ENCODE peak calls at places on chromosomes 11 and 22, in seven cellular contexts. G is CD8-positive, alpha-beta memory T cell; E is cardiac muscle cell; R is colonic mucosa; Q is esophagus squamous epithelium; N is lower lobe of right lung; P is dorsolateral prefrontal cortex. Z is an unnamed sample.

GRCh38 chr11:105181100-105181499 is 41.5 kb upstream of the CARD18 start:
- DNase-seq in G (no peak), E (peak; percentile 22), R (no peak), Q (no peak), N (no peak), P (no peak), Z (no peak)

GRCh38 chr11:33618363-33618735 is 82.3 kb downstream of the C11orf91 start:
- DNase-seq in G (no peak), E (no peak), R (no peak), Q (no peak), N (no peak), P (peak; percentile 57), Z (no peak)

GRCh38 chr11:62593434-62594044 is 2.2 kb upstream of the TUT1 start:
- DNase-seq in G (peak; percentile 65), E (peak; percentile 81), R (peak; percentile 88), Q (no peak), N (peak; percentile 90), P (peak; percentile 20), Z (peak; percentile 56)

GRCh38 chr11:66332371-66333219 is 3.6 kb downstream of the RIN1 start:
- DNase-seq in G (no peak), E (no peak), R (no peak), Q (no peak), N (peak; percentile 17), P (no peak), Z (no peak)

GRCh38 chr11:117986981-117987495 is 844 bp downstream of the IL10RA start:
- DNase-seq in G (no peak), E (no peak), R (no peak), Q (no peak), N (no peak), P (no peak), Z (peak; percentile 83)

GRCh38 chr11:81345609-81346008 is 1388.1 kb downstream of the FAM181B start:
- DNase-seq in G (no peak), E (no peak), R (no peak), Q (no peak), N (no peak), P (no peak), Z (no peak)

GRCh38 chr11:132817387-132817786 is 714.9 kb downstream of the OPCML start:
- DNase-seq in G (no peak), E (no peak), R (no peak), Q (no peak), N (no peak), P (no peak), Z (no peak)

GRCh38 chr11:69912911-69913451 is 93.8 kb upstream of the FGF3 start:
- DNase-seq in G (no peak), E (no peak), R (no peak), Q (no peak), N (peak; percentile 41), P (no peak), Z (no peak)

GRCh38 chr22:38504731-38505594 is 1.1 kb downstream of the DDX17 start:
- DNase-seq in G (peak; percentile 40), E (peak; percentile 32), R (peak; percentile 43), Q (no peak), N (peak; percentile 80), P (no peak), Z (peak; percentile 44)

GRCh38 chr22:44340271-44341239 is 27.8 kb upstream of the SHISAL1 start:
- DNase-seq in G (no peak), E (no peak), R (no peak), Q (no peak), N (no peak), P (peak; percentile 79), Z (no peak)

GRCh38 chr11:62984451-62984991 is at the start of gene SLC22A6:
- DNase-seq in G (no peak), E (no peak), R (no peak), Q (no peak), N (no peak), P (no peak), Z (no peak)

GRCh38 chr11:61297741-61298140 is 2.6 kb upstream of the VWCE start:
- DNase-seq in G (no peak), E (no peak), R (no peak), Q (no peak), N (no peak), P (no peak), Z (no peak)

GRCh38 chr22:17239156-17239701 is 20.0 kb upstream of the ADA2 start:
- DNase-seq in G (no peak), E (no peak), R (no peak), Q (no peak), N (peak; percentile 22), P (no peak), Z (no peak)

GRCh38 chr11:108870373-108871020 is 205.6 kb downstream of the DDX10 start:
- DNase-seq in G (no peak), E (no peak), R (no peak), Q (no peak), N (no peak), P (no peak), Z (no peak)

GRCh38 chr11:69615545-69616278 is 25.2 kb upstream of the CCND1 start:
- DNase-seq in G (no peak), E (no peak), R (no peak), Q (no peak), N (no peak), P (no peak), Z (no peak)

GRCh38 chr22:20453222-20453621 is 15.6 kb upstream of the SCARF2 start:
- DNase-seq in G (no peak), E (no peak), R (no peak), Q (no peak), N (no peak), P (no peak), Z (no peak)

GRCh38 chr22:31075961-31076360 is 5.2 kb upstream of the SMTN start:
- DNase-seq in G (no peak), E (no peak), R (peak; percentile 72), Q (no peak), N (peak; percentile 69), P (no peak), Z (no peak)

DNA sequence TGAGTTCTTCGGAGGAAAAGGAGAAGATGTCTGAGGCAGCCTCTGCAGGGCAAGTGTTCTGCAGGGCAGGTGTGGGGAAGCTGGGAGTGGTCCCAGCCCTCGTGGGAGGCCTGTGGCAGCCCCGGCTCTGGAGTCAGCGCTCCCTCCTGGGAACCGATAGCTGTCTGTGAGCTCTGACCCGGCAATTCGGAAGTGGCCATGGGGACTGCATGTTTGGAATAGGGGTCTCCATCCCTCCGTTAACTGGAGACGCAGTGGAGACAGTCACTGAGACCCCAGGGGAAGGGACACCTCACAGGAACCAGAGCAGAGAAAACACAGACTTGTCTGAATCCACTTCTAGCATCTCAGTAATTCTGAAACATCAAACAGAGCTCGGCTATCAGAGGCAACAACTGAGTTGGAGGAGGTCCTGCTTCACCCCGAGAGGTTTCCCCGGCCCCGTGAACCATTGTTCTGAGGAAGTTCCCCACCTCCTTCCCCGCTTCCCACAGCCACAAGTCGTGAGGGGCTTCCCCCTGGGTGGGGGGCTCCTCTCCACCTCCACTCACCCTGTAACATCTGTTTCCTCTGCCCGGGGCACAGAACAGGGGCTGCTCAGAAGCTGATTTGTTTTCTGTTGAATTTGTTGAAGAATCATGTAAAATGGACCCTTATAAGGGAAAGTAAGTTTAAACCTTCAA is 99.7 kb downstream of the BRD1 start:
- DNase-seq in G (no peak), E (no peak), R (no peak), Q (no peak), N (no peak), P (no peak), Z (no peak)
- H3K27me3 ChIP-seq in G (peaks cover 14% of the 10 kb centered on the region), E (peaks cover 60% of the 10 kb centered on the region), R (peaks cover 13% of the 10 kb centered on the region), Q (no peaks in the 10 kb centered on the region), N (peaks cover 73% of the 10 kb centered on the region), P (peaks cover 12% of the 10 kb centered on the region), Z (peaks cover 5% of the 10 kb centered on the region)

GRCh38 chr11:107018274-107018901 is at the start of gene GUCY1A2:
- DNase-seq in G (no peak), E (peak; percentile 46), R (no peak), Q (no peak), N (peak; percentile 42), P (peak; percentile 54), Z (no peak)
- H3K27me3 ChIP-seq in G (peaks cover 4% of the 10 kb centered on the region), E (peaks cover 37% of the 10 kb centered on the region), R (peaks cover 23% of the 10 kb centered on the region), Q (peaks cover 5% of the 10 kb centered on the region), N (peaks cover 37% of the 10 kb centered on the region), P (no peaks in the 10 kb centered on the region), Z (no peaks in the 10 kb centered on the region)

GRCh38 chr11:120340529-120340928 is 4.3 kb downstream of the ARHGEF12 start:
- DNase-seq in G (no peak), E (no peak), R (no peak), Q (no peak), N (no peak), P (no peak), Z (no peak)

GRCh38 chr11:120342226-120342625 is 6.0 kb downstream of the ARHGEF12 start:
- DNase-seq in G (no peak), E (no peak), R (no peak), Q (no peak), N (no peak), P (no peak), Z (no peak)

GRCh38 chr11:120344302-120345004 is 8.2 kb downstream of the ARHGEF12 start:
- DNase-seq in G (no peak), E (no peak), R (peak; percentile 51), Q (no peak), N (no peak), P (no peak), Z (peak; percentile 78)

GRCh38 chr11:120343429-120343828 is 7.2 kb downstream of the ARHGEF12 start:
- DNase-seq in G (no peak), E (no peak), R (no peak), Q (no peak), N (no peak), P (no peak), Z (no peak)

DNA sequence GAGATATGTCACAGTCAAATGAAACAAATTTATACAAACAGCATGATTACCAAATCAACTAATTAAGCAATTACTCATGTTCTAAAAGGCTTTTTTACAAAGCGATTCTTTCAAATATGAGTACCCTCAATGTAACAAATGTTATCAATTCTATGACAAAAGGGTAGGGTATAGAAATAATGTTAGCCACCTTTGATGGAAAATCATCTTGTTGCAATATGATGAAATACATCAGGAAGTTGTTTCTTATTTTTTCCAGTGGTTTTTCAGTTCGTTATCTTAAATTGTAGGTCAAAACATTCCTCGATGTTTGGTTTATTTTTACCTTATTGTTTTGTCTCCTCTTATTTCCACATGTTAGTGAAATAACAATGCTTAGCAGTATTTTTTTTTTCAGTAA is 6.5 kb downstream of the ARHGEF12 start:
- DNase-seq in G (no peak), E (no peak), R (no peak), Q (no peak), N (no peak), P (no peak), Z (no peak)
- H3K27me3 ChIP-seq in G (peaks cover 39% of the 10 kb centered on the region), E (no peaks in the 10 kb centered on the region), R (no peaks in the 10 kb centered on the region), Q (no peaks in the 10 kb centered on the region), N (peaks cover 3% of the 10 kb centered on the region), P (no peaks in the 10 kb centered on the region), Z (no peaks in the 10 kb centered on the region)

GRCh38 chr11:828501-829115 is 889 bp downstream of the CRACR2B start:
- DNase-seq in G (no peak), E (no peak), R (no peak), Q (no peak), N (no peak), P (no peak), Z (no peak)

GRCh38 chr11:826836-827145 is 928 bp upstream of the CRACR2B start:
- DNase-seq in G (no peak), E (no peak), R (no peak), Q (no peak), N (no peak), P (no peak), Z (no peak)

GRCh38 chr11:827861-828167 is at the start of gene CRACR2B:
- DNase-seq in G (no peak), E (no peak), R (peak; percentile 77), Q (no peak), N (peak; percentile 77), P (no peak), Z (no peak)

GRCh38 chr11:825366-826231 is 2.1 kb upstream of the CRACR2B start:
- DNase-seq in G (no peak), E (no peak), R (peak; percentile 81), Q (no peak), N (no peak), P (no peak), Z (no peak)

GRCh38 chr11:827146-827860 is 416 bp upstream of the CRACR2B start:
- DNase-seq in G (no peak), E (peak; percentile 67), R (peak; percentile 64), Q (no peak), N (no peak), P (no peak), Z (no peak)
- H3K27me3 ChIP-seq in G (peaks cover 20% of the 10 kb centered on the region), E (peaks cover 29% of the 10 kb centered on the region), R (peaks cover 18% of the 10 kb centered on the region), Q (no peaks in the 10 kb centered on the region), N (no peaks in the 10 kb centered on the region), P (peaks cover 28% of the 10 kb centered on the region), Z (no peaks in the 10 kb centered on the region)

Z was measured in naive thymus-derived CD4-positive, alpha-beta T cell.